ENCODE peak calls at places on chromosome 19, in five cellular contexts. One of them, this sample, is unnamed.

GRCh38 chr19:44430956-44431355 is 17.3 kb downstream of the ZNF229 start:
- DNase-seq in A549: no peak
- DNase-seq in H1: no peak
- DNase-seq in HepG2: no peak
- DNase-seq in GM12878: no peak
- DNase-seq in this sample: no peak

GRCh38 chr19:48061401-48062344 is 17.8 kb upstream of the CABP5 start:
- DNase-seq in A549: no peak
- DNase-seq in H1: peak; percentile 74
- DNase-seq in HepG2: no peak
- DNase-seq in GM12878: no peak
- DNase-seq in this sample: no peak

GRCh38 chr19:1183543-1184172 is 9.6 kb upstream of the SBNO2 start:
- DNase-seq in A549: peak; percentile 81
- DNase-seq in H1: no peak
- DNase-seq in HepG2: peak; percentile 77
- DNase-seq in GM12878: peak; percentile 66
- DNase-seq in this sample: no peak

GRCh38 chr19:2055871-2056809 is 5.1 kb upstream of the MKNK2 start:
- DNase-seq in A549: no peak
- DNase-seq in H1: peak; percentile 62
- DNase-seq in HepG2: no peak
- DNase-seq in GM12878: no peak
- DNase-seq in this sample: no peak

GRCh38 chr19:34995551-34995950 is 4.6 kb upstream of the GRAMD1A start:
- DNase-seq in A549: no peak
- DNase-seq in H1: no peak
- DNase-seq in HepG2: peak; percentile 84
- DNase-seq in GM12878: no peak
- DNase-seq in this sample: no peak

GRCh38 chr19:53884256-53884655 is 2.3 kb downstream of the PRKCG start:
- DNase-seq in A549: no peak
- DNase-seq in H1: no peak
- DNase-seq in HepG2: no peak
- DNase-seq in GM12878: no peak
- DNase-seq in this sample: no peak

GRCh38 chr19:45528744-45529453 is 21.6 kb downstream of the VASP start:
- DNase-seq in A549: no peak
- DNase-seq in H1: peak; percentile 88
- DNase-seq in HepG2: no peak
- DNase-seq in GM12878: no peak
- DNase-seq in this sample: peak; percentile 73

GRCh38 chr19:2333027-2333806 is 4.7 kb downstream of the SPPL2B start:
- DNase-seq in A549: no peak
- DNase-seq in H1: peak; percentile 48
- DNase-seq in HepG2: no peak
- DNase-seq in GM12878: no peak
- DNase-seq in this sample: no peak

GRCh38 chr19:28312269-28312668 is 900.7 kb downstream of the UQCRFS1 start:
- DNase-seq in A549: no peak
- DNase-seq in H1: no peak
- DNase-seq in HepG2: no peak
- DNase-seq in GM12878: no peak
- DNase-seq in this sample: peak; percentile 23

GRCh38 chr19:43479226-43479625 is 13.8 kb upstream of the LYPD3 start:
- DNase-seq in A549: no peak
- DNase-seq in H1: no peak
- DNase-seq in HepG2: no peak
- DNase-seq in GM12878: no peak
- DNase-seq in this sample: no peak

GRCh38 chr19:10206226-10206873 is 11.6 kb upstream of the DNMT1 start:
- DNase-seq in A549: no peak
- DNase-seq in H1: no peak
- DNase-seq in HepG2: peak; percentile 45
- DNase-seq in GM12878: no peak
- DNase-seq in this sample: no peak

GRCh38 chr19:1616875-1617274 is 11.6 kb upstream of the UQCR11 start:
- DNase-seq in A549: no peak
- DNase-seq in H1: no peak
- DNase-seq in HepG2: no peak
- DNase-seq in GM12878: no peak
- DNase-seq in this sample: no peak

GRCh38 chr19:19488041-19488874 is 27.1 kb downstream of the TSSK6 start:
- DNase-seq in A549: no peak
- DNase-seq in H1: no peak
- DNase-seq in HepG2: no peak
- DNase-seq in GM12878: no peak
- DNase-seq in this sample: peak; percentile 58

GRCh38 chr19:52689804-52690394 is 44.9 kb downstream of the ZNF611 start:
- DNase-seq in A549: no peak
- DNase-seq in H1: peak; percentile 70
- DNase-seq in HepG2: no peak
- DNase-seq in GM12878: no peak
- DNase-seq in this sample: peak; percentile 45

GRCh38 chr19:35168261-35168660 is 13.7 kb downstream of the FXYD5 start:
- DNase-seq in A549: no peak
- DNase-seq in H1: no peak
- DNase-seq in HepG2: no peak
- DNase-seq in GM12878: no peak
- DNase-seq in this sample: peak; percentile 30

GRCh38 chr19:48989701-48990291 is 3.3 kb downstream of the GYS1 start:
- DNase-seq in A549: no peak
- DNase-seq in H1: no peak
- DNase-seq in HepG2: no peak
- DNase-seq in GM12878: no peak
- DNase-seq in this sample: no peak

GRCh38 chr19:729564-730381 is 21.0 kb downstream of the PALM start:
- DNase-seq in A549: no peak
- DNase-seq in H1: no peak
- DNase-seq in HepG2: no peak
- DNase-seq in GM12878: no peak
- DNase-seq in this sample: no peak

GRCh38 chr19:15443838-15444237 is 5.9 kb downstream of the WIZ start:
- DNase-seq in A549: no peak
- DNase-seq in H1: no peak
- DNase-seq in HepG2: no peak
- DNase-seq in GM12878: no peak
- DNase-seq in this sample: no peak

GRCh38 chr19:40241809-40242384 is 15.4 kb upstream of the CCNP start:
- DNase-seq in A549: no peak
- DNase-seq in H1: no peak
- DNase-seq in HepG2: no peak
- DNase-seq in GM12878: no peak
- DNase-seq in this sample: no peak

GRCh38 chr19:932647-933552 is 7.1 kb downstream of the ARID3A start:
- DNase-seq in A549: no peak
- DNase-seq in H1: peak; percentile 56
- DNase-seq in HepG2: no peak
- DNase-seq in GM12878: no peak
- DNase-seq in this sample: no peak

GRCh38 chr19:4914736-4915501 is 5.6 kb downstream of the UHRF1 start:
- DNase-seq in A549: peak; percentile 77
- DNase-seq in H1: no peak
- DNase-seq in HepG2: no peak
- DNase-seq in GM12878: no peak
- DNase-seq in this sample: peak; percentile 70

GRCh38 chr19:45781282-45782161 is 768 bp downstream of the DMPK start:
- DNase-seq in A549: peak; percentile 92
- DNase-seq in H1: no peak
- DNase-seq in HepG2: no peak
- DNase-seq in GM12878: no peak
- DNase-seq in this sample: no peak

GRCh38 chr19:1082165-1082927 is 12.8 kb downstream of the POLR2E start:
- DNase-seq in A549: peak; percentile 50
- DNase-seq in H1: peak; percentile 99
- DNase-seq in HepG2: no peak
- DNase-seq in GM12878: no peak
- DNase-seq in this sample: peak; percentile 97

GRCh38 chr19:40489882-40490230 is 23.1 kb downstream of the SPTBN4 start:
- DNase-seq in A549: no peak
- DNase-seq in H1: no peak
- DNase-seq in HepG2: no peak
- DNase-seq in GM12878: no peak
- DNase-seq in this sample: no peak

GRCh38 chr19:7851623-7852500 is 21.8 kb downstream of the EVI5L start:
- DNase-seq in A549: no peak
- DNase-seq in H1: no peak
- DNase-seq in HepG2: no peak
- DNase-seq in GM12878: no peak
- DNase-seq in this sample: no peak

GRCh38 chr19:7849631-7850428 is 19.8 kb downstream of the EVI5L start:
- DNase-seq in A549: no peak
- DNase-seq in H1: no peak
- DNase-seq in HepG2: no peak
- DNase-seq in GM12878: no peak
- DNase-seq in this sample: no peak

GRCh38 chr19:7848779-7849457 is 18.9 kb downstream of the EVI5L start:
- DNase-seq in A549: no peak
- DNase-seq in H1: no peak
- DNase-seq in HepG2: no peak
- DNase-seq in GM12878: no peak
- DNase-seq in this sample: no peak

GRCh38 chr19:7850975-7851622 is 21.1 kb downstream of the EVI5L start:
- DNase-seq in A549: no peak
- DNase-seq in H1: no peak
- DNase-seq in HepG2: no peak
- DNase-seq in GM12878: no peak
- DNase-seq in this sample: no peak

DNA sequence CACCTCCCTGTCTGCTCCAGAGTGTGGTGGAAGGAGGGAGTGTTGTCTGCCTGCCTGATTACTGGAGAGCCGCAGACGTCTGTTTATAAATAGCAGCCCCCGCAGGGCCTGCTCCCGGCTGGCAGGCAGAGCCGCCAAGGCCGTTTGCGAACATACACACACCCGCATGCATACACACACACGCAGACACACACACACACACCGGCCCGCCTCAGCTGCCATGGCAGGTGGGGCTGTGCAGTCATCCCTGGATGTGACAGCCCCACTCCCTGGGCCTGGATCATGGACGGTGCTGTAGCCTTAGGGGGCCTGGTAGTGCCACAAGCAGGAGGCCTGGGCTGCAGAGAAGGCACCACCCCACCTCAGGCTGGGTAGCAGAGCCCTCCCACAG is 20.4 kb downstream of the EVI5L start:
- DNase-seq in A549: no peak
- DNase-seq in H1: no peak
- DNase-seq in HepG2: no peak
- DNase-seq in GM12878: no peak
- DNase-seq in this sample: no peak
- TF ChIP-seq CEBPB in A549: no peak
- TF ChIP-seq CEBPB in H1: no peak
- TF ChIP-seq CEBPB in HepG2: no peak
- TF ChIP-seq CEBPB in GM12878: no peak
- TF ChIP-seq CEBPB in this sample: no peak

DNA sequence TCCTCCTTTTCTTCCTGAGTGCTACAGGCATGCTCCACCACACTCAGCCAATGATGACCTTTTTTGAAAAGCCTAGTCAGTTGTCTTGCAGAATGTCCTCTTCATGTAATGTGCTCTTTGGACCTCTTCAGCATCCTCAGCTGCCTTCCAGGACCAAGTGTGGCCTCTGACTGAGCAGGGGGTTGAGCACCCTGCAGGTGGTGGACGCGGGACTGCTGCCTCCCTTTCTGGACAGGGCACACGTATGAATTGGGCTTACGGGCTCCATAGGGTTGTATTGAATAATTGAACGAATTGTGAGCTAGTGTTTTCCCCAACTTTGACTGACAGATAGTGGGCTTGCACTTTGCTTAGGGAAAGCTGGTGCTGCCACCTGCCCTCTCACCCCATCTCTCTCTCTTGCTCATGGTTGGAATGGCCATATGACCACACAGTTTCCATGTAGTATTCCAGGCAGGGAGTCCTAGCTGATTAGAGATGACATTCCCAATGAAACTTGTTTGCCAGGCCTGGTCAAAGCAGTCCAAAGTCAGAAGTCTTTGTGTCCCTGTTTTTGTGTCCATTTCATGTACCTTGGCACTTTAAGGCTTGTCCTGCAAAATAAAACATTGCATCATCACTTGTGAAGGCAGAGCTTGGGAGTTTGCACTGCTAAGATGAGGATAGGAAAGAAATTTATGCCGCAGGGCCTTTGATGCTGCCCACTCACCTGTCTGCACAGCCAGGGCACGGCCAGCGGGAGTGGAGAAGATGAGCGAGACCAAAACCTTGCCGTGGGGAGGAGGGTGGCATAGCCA is 76.3 kb upstream of the NPAS1 start:
- DNase-seq in A549: no peak
- DNase-seq in H1: no peak
- DNase-seq in HepG2: peak; percentile 83
- DNase-seq in GM12878: no peak
- DNase-seq in this sample: no peak
- TF ChIP-seq HDAC2 in A549: no peak
- TF ChIP-seq HDAC2 in H1: no peak
- TF ChIP-seq HDAC2 in HepG2: peak; percentile 66
- TF ChIP-seq HDAC2 in GM12878: no peak
- TF ChIP-seq HDAC2 in this sample: no peak

DNA sequence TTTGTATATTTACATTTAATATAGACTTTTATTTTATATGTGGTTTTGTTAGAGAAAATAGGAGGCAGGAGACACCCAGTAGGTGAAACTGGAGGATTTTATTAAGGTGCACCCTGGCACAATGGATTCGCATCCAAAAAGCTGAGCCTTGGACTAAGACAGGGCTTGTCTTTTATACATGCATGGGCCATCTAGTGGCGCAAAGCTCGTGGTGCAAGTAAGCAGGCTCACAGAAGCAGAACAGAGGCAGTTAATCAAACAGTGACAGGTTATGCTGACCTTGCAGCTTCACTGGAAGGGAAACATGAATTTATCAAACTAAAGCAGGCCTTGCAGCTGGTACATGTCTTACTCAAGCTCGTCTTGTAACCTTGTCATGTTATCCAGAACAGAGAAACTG is 58.8 kb upstream of the ZNF681 start:
- DNase-seq in A549: no peak
- DNase-seq in H1: peak; percentile 46
- DNase-seq in HepG2: peak; percentile 22
- DNase-seq in GM12878: no peak
- DNase-seq in this sample: peak; percentile 22
- TF ChIP-seq CEBPB in A549: no peak
- TF ChIP-seq CEBPB in H1: no peak
- TF ChIP-seq CEBPB in HepG2: no peak
- TF ChIP-seq CEBPB in GM12878: no peak
- TF ChIP-seq CEBPB in this sample: no peak

GRCh38 chr19:3852177-3852511 is 16.7 kb downstream of the ZFR2 start:
- DNase-seq in A549: no peak
- DNase-seq in H1: no peak
- DNase-seq in HepG2: no peak
- DNase-seq in GM12878: no peak
- DNase-seq in this sample: no peak

GRCh38 chr19:3851254-3852176 is 17.3 kb downstream of the ZFR2 start:
- DNase-seq in A549: no peak
- DNase-seq in H1: no peak
- DNase-seq in HepG2: no peak
- DNase-seq in GM12878: no peak
- DNase-seq in this sample: no peak

GRCh38 chr19:3850320-3850972 is 18.4 kb downstream of the ZFR2 start:
- DNase-seq in A549: no peak
- DNase-seq in H1: no peak
- DNase-seq in HepG2: no peak
- DNase-seq in GM12878: no peak
- DNase-seq in this sample: no peak

GRCh38 chr19:3849787-3850186 is 19.1 kb downstream of the ZFR2 start:
- DNase-seq in A549: no peak
- DNase-seq in H1: no peak
- DNase-seq in HepG2: no peak
- DNase-seq in GM12878: no peak
- DNase-seq in this sample: peak; percentile 46

GRCh38 chr19:3849092-3849491 is 19.7 kb downstream of the ZFR2 start:
- DNase-seq in A549: no peak
- DNase-seq in H1: no peak
- DNase-seq in HepG2: peak; percentile 33
- DNase-seq in GM12878: no peak
- DNase-seq in this sample: peak; percentile 81
- TF ChIP-seq HDAC2 in A549: no peak
- TF ChIP-seq HDAC2 in H1: no peak
- TF ChIP-seq HDAC2 in HepG2: no peak
- TF ChIP-seq HDAC2 in GM12878: no peak
- TF ChIP-seq HDAC2 in this sample: no peak